ENCODE peak calls at places on chromosome 16, in four cellular contexts. I is naive thymus-derived CD8-positive, alpha-beta T cell; G is NCI-H187 treated with DMSO at 0.1 percent for 48 hours; A is WTC11. Y is an unnamed sample.

GRCh38 chr16:14329727-14330363 is 258.7 kb downstream of the MRTFB start:
- DNase-seq in I (no peak), G (no peak), A (no peak), Y (no peak)

GRCh38 chr16:87321336-87322107 is 4.3 kb upstream of the C16orf95 start:
- DNase-seq in I (no peak), G (no peak), A (no peak), Y (no peak)

GRCh38 chr16:72060405-72060804 is 2.6 kb upstream of the HPR start:
- DNase-seq in I (no peak), G (no peak), A (no peak), Y (no peak)

GRCh38 chr16:1183235-1183907 is 30.5 kb downstream of the CACNA1H start:
- DNase-seq in I (no peak), G (peak), A (peak), Y (no peak)

GRCh38 chr16:86355114-86355513 is 155.2 kb upstream of the FOXF1 start:
- DNase-seq in I (no peak), G (no peak), A (no peak), Y (no peak)

GRCh38 chr16:17951273-17951845 is 385.2 kb downstream of the NPIPA8 start:
- DNase-seq in I (no peak), G (no peak), A (no peak), Y (no peak)

GRCh38 chr16:27747946-27748345 is 198.0 kb downstream of the KATNIP start:
- DNase-seq in I (no peak), G (no peak), A (no peak), Y (no peak)

GRCh38 chr16:70551788-70552187 is 28.2 kb downstream of the SF3B3 start:
- DNase-seq in I (no peak), G (no peak), A (no peak), Y (no peak)

GRCh38 chr16:23608194-23608593 is 12.1 kb upstream of the NDUFAB1 start:
- DNase-seq in I (no peak), G (no peak), A (no peak), Y (no peak)

GRCh38 chr16:57422026-57422944 is 17.7 kb downstream of the CCL17 start:
- DNase-seq in I (no peak), G (no peak), A (peak), Y (no peak)

GRCh38 chr16:64791756-64792155 is 330.1 kb downstream of the CDH11 start:
- DNase-seq in I (no peak), G (no peak), A (no peak), Y (no peak)

GRCh38 chr16:72286936-72287620 is 115.1 kb upstream of the PMFBP1 start:
- DNase-seq in I (no peak), G (no peak), A (no peak), Y (no peak)

GRCh38 chr16:64184156-64184555 is 937.7 kb downstream of the CDH11 start:
- DNase-seq in I (no peak), G (no peak), A (no peak), Y (no peak)

GRCh38 chr16:19384656-19385055 is 33.0 kb upstream of the TMC5 start:
- DNase-seq in I (no peak), G (no peak), A (no peak), Y (no peak)

GRCh38 chr16:82658796-82659195 is 32.0 kb downstream of the CDH13 start:
- DNase-seq in I (no peak), G (no peak), A (no peak), Y (no peak)